ENCODE peak calls at places on chromosomes 16 and 17, in four cellular contexts. Y, D, P and S are unnamed samples.

GRCh38 chr16:6602401-6602800 is 730.2 kb upstream of the RBFOX1 start:
- DNase-seq in Y (no peak), D (no peak), P (no peak), S (no peak)

GRCh38 chr17:7393613-7394451 is 493 bp downstream of the PLSCR3 start:
- DNase-seq in Y (no peak), D (no peak), P (no peak), S (no peak)

GRCh38 chr17:29835438-29836351 is 94.3 kb downstream of the SSH2 start:
- DNase-seq in Y (no peak), D (peak; percentile 16), P (no peak), S (no peak)

GRCh38 chr16:86982347-86982596 is 334.9 kb downstream of the C16orf95 start:
- DNase-seq in Y (no peak), D (no peak), P (no peak), S (no peak)

GRCh38 chr17:40321502-40322416 is 12.8 kb downstream of the RARA start:
- DNase-seq in Y (no peak), D (no peak), P (no peak), S (no peak)

GRCh38 chr17:10224592-10225195 is 26.3 kb upstream of the GAS7 start:
- DNase-seq in Y (no peak), D (no peak), P (peak; percentile 75), S (no peak)

GRCh38 chr16:11292076-11292748 is 11.1 kb upstream of the PRM1 start:
- DNase-seq in Y (no peak), D (no peak), P (no peak), S (no peak)

GRCh38 chr17:40095944-40096791 is 4.2 kb downstream of the NR1D1 start:
- DNase-seq in Y (no peak), D (no peak), P (no peak), S (no peak)

GRCh38 chr16:20851601-20852000 is 45.3 kb downstream of the REXO5 start:
- DNase-seq in Y (peak; percentile 53), D (peak; percentile 87), P (peak; percentile 95), S (no peak)

GRCh38 chr16:77974883-77975282 is 47.5 kb upstream of the CLEC3A start:
- DNase-seq in Y (no peak), D (no peak), P (no peak), S (no peak)

GRCh38 chr16:23865853-23866252 is 30.1 kb downstream of the PRKCB start:
- DNase-seq in Y (no peak), D (no peak), P (no peak), S (no peak)

GRCh38 chr16:88907768-88908167 is 41.3 kb upstream of the PABPN1L start:
- DNase-seq in Y (no peak), D (no peak), P (no peak), S (no peak)

GRCh38 chr16:90011196-90011819 is 7.9 kb downstream of the DBNDD1 start:
- DNase-seq in Y (no peak), D (no peak), P (no peak), S (no peak)

GRCh38 chr17:41912925-41913324 is 5.8 kb downstream of the ACLY start:
- DNase-seq in Y (no peak), D (no peak), P (no peak), S (no peak)
- TF ChIP-seq CTCF in Y (no peak), D (peak; percentile 44), P (no peak), S (no peak)

DNA sequence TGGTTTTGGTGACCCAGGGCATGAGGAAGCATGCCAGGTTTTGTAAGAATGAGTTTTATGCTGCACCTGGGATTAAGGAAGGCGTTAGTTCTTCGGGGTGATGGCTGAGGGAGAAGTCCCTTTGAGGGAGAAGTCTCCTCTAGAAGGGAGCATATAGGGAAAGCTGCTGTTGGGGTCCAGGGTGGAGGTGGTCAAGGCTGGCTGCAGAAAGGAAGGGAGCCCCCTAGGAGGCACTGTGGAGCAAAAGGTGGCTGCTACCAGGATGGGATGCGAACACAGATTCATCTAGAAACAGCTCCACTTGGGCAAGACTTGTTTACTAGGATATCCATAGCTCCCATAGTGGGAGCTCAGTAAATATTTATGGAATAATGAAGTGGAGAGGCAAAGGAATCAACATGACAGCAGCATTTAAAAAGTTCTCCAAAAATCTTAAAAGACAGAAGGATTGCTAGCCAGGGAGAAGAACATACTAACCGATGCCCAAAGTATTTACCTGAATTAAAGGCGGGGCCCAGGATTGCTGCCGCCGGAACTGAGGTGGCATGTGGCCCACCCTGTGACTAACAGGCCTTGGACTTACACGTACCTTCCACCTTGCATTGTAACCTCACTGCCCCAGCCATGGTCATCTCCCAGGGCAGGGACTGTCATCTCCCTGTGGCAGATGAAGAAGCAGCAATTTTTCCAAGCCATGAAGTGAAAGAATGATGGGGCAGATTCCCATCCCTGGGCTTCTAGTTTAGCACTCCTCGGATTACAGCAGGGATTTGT is 7.1 kb upstream of the LPCAT2 start:
- DNase-seq in Y (no peak), D (no peak), P (peak; percentile 74), S (no peak)
- TF ChIP-seq CTCF in Y (no peak), D (peak; percentile 50), P (no peak), S (no peak)

GRCh38 chr17:81539571-81539900 is 11.4 kb downstream of the FSCN2 start:
- DNase-seq in Y (no peak), D (no peak), P (no peak), S (no peak)

GRCh38 chr17:81536299-81537290 is 8.4 kb downstream of the FSCN2 start:
- DNase-seq in Y (peak; percentile 97), D (no peak), P (no peak), S (no peak)

GRCh38 chr17:81538651-81539570 is 10.7 kb downstream of the FSCN2 start:
- DNase-seq in Y (no peak), D (no peak), P (no peak), S (no peak)

GRCh38 chr17:81537343-81537855 is 9.2 kb downstream of the FSCN2 start:
- DNase-seq in Y (peak; percentile 84), D (no peak), P (no peak), S (no peak)

DNA sequence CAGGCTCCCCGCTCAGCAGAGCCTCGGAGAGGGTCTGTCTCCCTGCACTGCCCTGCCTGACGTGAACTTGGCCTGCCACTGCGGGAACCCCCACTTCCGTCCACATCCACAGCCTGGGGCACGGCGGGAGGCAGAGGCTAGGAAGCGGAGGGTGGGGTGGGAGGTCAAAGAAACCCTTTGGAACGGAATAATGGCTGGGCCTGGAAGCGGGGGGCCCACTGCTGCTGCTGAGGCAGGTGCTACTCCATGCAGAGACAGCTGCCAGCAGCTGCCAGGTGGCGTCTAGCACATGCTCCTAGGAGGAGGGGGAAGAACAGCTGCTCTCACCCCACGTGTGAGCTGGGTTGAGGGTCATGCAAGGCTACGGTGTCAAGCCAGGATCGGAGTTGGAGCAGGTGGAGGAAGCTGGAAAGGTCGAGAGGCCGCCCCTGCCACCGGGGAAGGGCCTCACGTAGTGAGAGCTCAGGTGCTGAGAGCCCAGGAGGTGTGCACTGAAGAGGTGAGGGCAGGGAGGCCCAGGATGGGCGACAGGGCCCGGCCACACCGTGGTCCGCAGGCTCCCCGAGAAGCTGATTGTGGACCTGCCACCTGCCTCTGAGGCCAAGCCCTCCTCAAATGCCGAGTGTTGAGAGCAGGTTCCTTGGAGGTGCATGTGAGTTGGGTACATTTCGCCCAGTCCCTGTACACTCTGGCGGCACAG is 9.8 kb downstream of the FSCN2 start:
- DNase-seq in Y (peak; percentile 82), D (no peak), P (no peak), S (no peak)
- TF ChIP-seq CTCF in Y (no peak), D (no peak), P (no peak), S (no peak)

GRCh38 chr17:74704536-74704935 is 8.2 kb downstream of the CD300LF start:
- DNase-seq in Y (no peak), D (no peak), P (no peak), S (no peak)
- TF ChIP-seq CTCF in Y (no peak), D (no peak), P (no peak), S (no peak)

DNA sequence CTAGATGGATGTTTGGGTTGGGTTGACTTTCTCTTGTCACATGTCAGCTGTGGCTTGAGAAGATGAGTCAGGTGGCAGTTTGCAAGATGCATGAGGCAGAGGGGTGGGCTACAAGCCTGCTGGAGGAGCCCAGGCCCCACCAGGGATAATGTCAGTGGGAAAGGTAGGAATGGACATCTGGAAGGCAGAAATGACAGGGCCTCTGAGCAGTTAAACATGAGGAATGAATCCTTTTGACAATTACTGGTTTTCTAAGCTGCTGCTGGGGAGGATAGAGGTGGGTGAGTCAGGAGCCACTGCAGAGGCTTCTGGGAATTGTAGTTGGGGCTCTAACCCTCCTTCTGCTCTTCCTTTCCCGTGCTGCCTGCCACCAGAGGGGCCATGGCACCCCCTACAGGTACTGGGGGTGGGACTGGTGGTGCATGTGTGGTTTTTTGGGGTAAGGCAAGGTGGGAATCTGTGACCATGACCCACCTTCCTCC is 15.7 kb downstream of the SLC52A1 start:
- DNase-seq in Y (no peak), D (no peak), P (no peak), S (no peak)
- TF ChIP-seq CTCF in Y (no peak), D (peak; percentile 6), P (no peak), S (no peak)

GRCh38 chr17:76124582-76125390 is 16.3 kb downstream of the FOXJ1 start:
- DNase-seq in Y (no peak), D (no peak), P (no peak), S (no peak)
- TF ChIP-seq CTCF in Y (no peak), D (peak; percentile 25), P (no peak), S (no peak)

GRCh38 chr16:65684230-65684629 is 562.4 kb upstream of the CDH11 start:
- DNase-seq in Y (no peak), D (no peak), P (no peak), S (no peak)
- TF ChIP-seq CTCF in Y (no peak), D (peak; percentile 16), P (no peak), S (no peak)

DNA sequence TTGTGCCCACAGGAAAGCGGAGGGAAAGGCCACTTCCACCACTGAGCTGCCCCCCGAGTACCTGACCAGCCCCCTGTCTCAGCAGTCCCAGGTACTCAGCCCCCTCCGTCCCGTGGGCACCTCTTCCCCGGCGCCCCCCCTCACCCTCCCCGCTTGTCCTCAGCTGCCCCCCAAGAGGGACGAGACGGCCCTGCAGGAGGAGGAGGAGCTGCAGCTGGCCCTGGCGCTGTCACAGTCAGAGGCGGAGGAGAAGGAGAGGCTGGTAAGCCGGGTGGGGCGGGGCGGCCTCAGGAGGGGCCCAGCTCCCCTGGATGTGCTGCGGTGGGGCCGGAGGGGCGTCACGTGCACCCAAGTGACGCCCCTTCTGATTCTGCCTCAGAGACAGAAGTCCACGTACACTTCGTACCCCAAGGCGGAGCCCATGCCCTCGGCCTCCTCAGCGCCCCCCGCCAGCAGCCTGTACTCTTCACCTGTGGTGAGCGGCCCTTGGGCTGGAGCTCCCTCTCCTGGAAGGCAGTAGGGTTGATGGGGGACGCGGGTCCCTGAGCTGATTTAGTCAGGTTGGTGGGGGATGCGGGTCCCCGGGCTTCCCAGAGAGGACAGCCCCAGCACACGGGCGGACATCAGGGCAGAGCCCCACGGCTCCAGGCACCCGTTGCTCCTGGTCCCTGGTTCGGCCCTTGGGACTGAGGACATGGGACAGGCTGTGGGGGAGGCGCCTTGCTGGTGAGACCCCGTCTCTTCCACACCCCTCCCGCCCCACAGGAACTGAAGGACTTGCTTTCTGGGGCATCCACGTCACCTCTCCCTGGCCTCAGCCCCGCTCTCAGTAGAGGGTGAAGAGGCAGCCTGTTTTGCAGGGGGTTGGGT is 9.4 kb upstream of the MRPL12 start:
- DNase-seq in Y (no peak), D (no peak), P (no peak), S (no peak)
- TF ChIP-seq CTCF in Y (no peak), D (no peak), P (no peak), S (no peak)